ENCODE peak calls at places on chromosomes 7 and 10, in seven cellular contexts. One of them, this sample, is unnamed.

GRCh38 chr7:46600340-46600739 is 679.3 kb upstream of the IGFBP3 start:
- DNase-seq in activated naive CD4-positive, alpha-beta T cell treated with anti-CD3 and anti-CD28 coated beads for 36 hours: no peak
- DNase-seq in astrocyte of the spinal cord: no peak
- DNase-seq in RWPE1: no peak
- DNase-seq in globus pallidus: no peak
- DNase-seq in IMR-90: peak
- DNase-seq in aorta: no peak
- DNase-seq in this sample: peak

GRCh38 chr10:30437039-30437781 is 3.2 kb downstream of the MAP3K8 start:
- DNase-seq in astrocyte of the spinal cord: peak
- DNase-seq in globus pallidus: no peak
- DNase-seq in RWPE1: no peak
- DNase-seq in IMR-90: peak
- DNase-seq in aorta: no peak
- DNase-seq in activated naive CD4-positive, alpha-beta T cell treated with anti-CD3 and anti-CD28 coated beads for 36 hours: peak
- DNase-seq in this sample: peak

GRCh38 chr7:39741942-39742623 is 118.7 kb downstream of the RALA start:
- DNase-seq in astrocyte of the spinal cord: peak
- DNase-seq in globus pallidus: no peak
- DNase-seq in RWPE1: peak
- DNase-seq in activated naive CD4-positive, alpha-beta T cell treated with anti-CD3 and anti-CD28 coated beads for 36 hours: peak
- DNase-seq in IMR-90: peak
- DNase-seq in aorta: no peak
- DNase-seq in this sample: no peak

GRCh38 chr10:73875139-73875475 is 752 bp upstream of the CAMK2G start:
- DNase-seq in aorta: no peak
- DNase-seq in globus pallidus: no peak
- DNase-seq in astrocyte of the spinal cord: no peak
- DNase-seq in RWPE1: no peak
- DNase-seq in IMR-90: no peak
- DNase-seq in activated naive CD4-positive, alpha-beta T cell treated with anti-CD3 and anti-CD28 coated beads for 36 hours: peak
- DNase-seq in this sample: no peak

GRCh38 chr7:150322114-150322832 is 882 bp upstream of the LRRC61 start:
- DNase-seq in astrocyte of the spinal cord: no peak
- DNase-seq in RWPE1: no peak
- DNase-seq in IMR-90: no peak
- DNase-seq in globus pallidus: no peak
- DNase-seq in activated naive CD4-positive, alpha-beta T cell treated with anti-CD3 and anti-CD28 coated beads for 36 hours: peak
- DNase-seq in aorta: no peak
- DNase-seq in this sample: peak

GRCh38 chr7:6442114-6442513 is 5.6 kb downstream of the DAGLB start:
- DNase-seq in IMR-90: peak
- DNase-seq in astrocyte of the spinal cord: peak
- DNase-seq in aorta: no peak
- DNase-seq in globus pallidus: no peak
- DNase-seq in RWPE1: no peak
- DNase-seq in activated naive CD4-positive, alpha-beta T cell treated with anti-CD3 and anti-CD28 coated beads for 36 hours: no peak
- DNase-seq in this sample: no peak

GRCh38 chr7:64889686-64890162 is 13.3 kb upstream of the ZNF273 start:
- DNase-seq in globus pallidus: no peak
- DNase-seq in activated naive CD4-positive, alpha-beta T cell treated with anti-CD3 and anti-CD28 coated beads for 36 hours: no peak
- DNase-seq in RWPE1: no peak
- DNase-seq in astrocyte of the spinal cord: no peak
- DNase-seq in IMR-90: no peak
- DNase-seq in aorta: no peak
- DNase-seq in this sample: peak

GRCh38 chr7:52311886-52312285 is 723.5 kb upstream of the POM121L12 start:
- DNase-seq in globus pallidus: no peak
- DNase-seq in astrocyte of the spinal cord: no peak
- DNase-seq in IMR-90: no peak
- DNase-seq in aorta: no peak
- DNase-seq in activated naive CD4-positive, alpha-beta T cell treated with anti-CD3 and anti-CD28 coated beads for 36 hours: no peak
- DNase-seq in RWPE1: no peak
- DNase-seq in this sample: no peak

GRCh38 chr10:3154661-3155060 is 17.9 kb downstream of the PITRM1 start:
- DNase-seq in activated naive CD4-positive, alpha-beta T cell treated with anti-CD3 and anti-CD28 coated beads for 36 hours: no peak
- DNase-seq in RWPE1: no peak
- DNase-seq in astrocyte of the spinal cord: no peak
- DNase-seq in globus pallidus: no peak
- DNase-seq in IMR-90: no peak
- DNase-seq in aorta: no peak
- DNase-seq in this sample: no peak

GRCh38 chr7:44087914-44088838 is 5.8 kb upstream of the POLM start:
- DNase-seq in IMR-90: peak
- DNase-seq in globus pallidus: peak
- DNase-seq in RWPE1: no peak
- DNase-seq in astrocyte of the spinal cord: peak
- DNase-seq in activated naive CD4-positive, alpha-beta T cell treated with anti-CD3 and anti-CD28 coated beads for 36 hours: no peak
- DNase-seq in aorta: peak
- DNase-seq in this sample: no peak

GRCh38 chr10:118913825-118914224 is 115.7 kb upstream of the NANOS1 start:
- DNase-seq in astrocyte of the spinal cord: no peak
- DNase-seq in globus pallidus: no peak
- DNase-seq in IMR-90: no peak
- DNase-seq in aorta: no peak
- DNase-seq in activated naive CD4-positive, alpha-beta T cell treated with anti-CD3 and anti-CD28 coated beads for 36 hours: no peak
- DNase-seq in RWPE1: no peak
- DNase-seq in this sample: peak

GRCh38 chr10:109773818-109774440 is 149.4 kb downstream of the XPNPEP1 start:
- DNase-seq in astrocyte of the spinal cord: peak
- DNase-seq in IMR-90: peak
- DNase-seq in activated naive CD4-positive, alpha-beta T cell treated with anti-CD3 and anti-CD28 coated beads for 36 hours: no peak
- DNase-seq in RWPE1: peak
- DNase-seq in aorta: no peak
- DNase-seq in globus pallidus: no peak
- DNase-seq in this sample: no peak

GRCh38 chr10:79241990-79242619 is 105.2 kb upstream of the PPIF start:
- DNase-seq in globus pallidus: no peak
- DNase-seq in IMR-90: peak
- DNase-seq in aorta: peak
- DNase-seq in RWPE1: peak
- DNase-seq in activated naive CD4-positive, alpha-beta T cell treated with anti-CD3 and anti-CD28 coated beads for 36 hours: peak
- DNase-seq in astrocyte of the spinal cord: peak
- DNase-seq in this sample: no peak

GRCh38 chr7:132865766-132866531 is 215.9 kb downstream of the CHCHD3 start:
- DNase-seq in aorta: no peak
- DNase-seq in astrocyte of the spinal cord: peak
- DNase-seq in globus pallidus: no peak
- DNase-seq in RWPE1: no peak
- DNase-seq in IMR-90: peak
- DNase-seq in activated naive CD4-positive, alpha-beta T cell treated with anti-CD3 and anti-CD28 coated beads for 36 hours: no peak
- DNase-seq in this sample: no peak

GRCh38 chr10:116444527-116445142 is 17.0 kb downstream of the PNLIPRP3 start:
- DNase-seq in IMR-90: peak
- DNase-seq in astrocyte of the spinal cord: peak
- DNase-seq in aorta: no peak
- DNase-seq in RWPE1: peak
- DNase-seq in activated naive CD4-positive, alpha-beta T cell treated with anti-CD3 and anti-CD28 coated beads for 36 hours: no peak
- DNase-seq in globus pallidus: peak
- DNase-seq in this sample: no peak

This sample was measured in vagina.